ENCODE peak calls at places on chromosomes 6 and 20, in five cellular contexts. Q is lower lobe of right lung, U is cardiac muscle cell, C is breast epithelium, Z is OCI-LY7. J is an unnamed sample. For H3K9me3, the result is how much of the 10 kb centered on the place peaks cover.

GRCh38 chr20:44752099-44752931 is 6.7 kb downstream of the KCNK15 start:
- DNase-seq in Q (no peak), U (no peak), C (no peak), Z (no peak), J (no peak)

GRCh38 chr6:42962502-42963178 is 2.1 kb downstream of the GNMT start:
- DNase-seq in Q (no peak), U (no peak), C (no peak), Z (no peak), J (no peak)

GRCh38 chr20:58985656-58986055 is 4.6 kb downstream of the NELFCD start:
- DNase-seq in Q (no peak), U (no peak), C (no peak), Z (no peak), J (no peak)

GRCh38 chr20:58150772-58151171 is 77.7 kb downstream of the ANKRD60 start:
- DNase-seq in Q (peak), U (peak), C (no peak), Z (no peak), J (no peak)

GRCh38 chr6:51640016-51640415 is 447.4 kb downstream of the PKHD1 start:
- DNase-seq in Q (no peak), U (no peak), C (no peak), Z (no peak), J (no peak)

GRCh38 chr6:111846511-111847409 is 26.5 kb downstream of the FYN start:
- DNase-seq in Q (no peak), U (no peak), C (no peak), Z (no peak), J (no peak)

GRCh38 chr6:126672654-126673053 is 332.7 kb downstream of the CENPW start:
- DNase-seq in Q (no peak), U (no peak), C (no peak), Z (no peak), J (no peak)

GRCh38 chr6:75412937-75413662 is 80.5 kb downstream of the FILIP1 start:
- DNase-seq in Q (no peak), U (no peak), C (no peak), Z (no peak), J (no peak)

GRCh38 chr6:21331221-21331620 is 262.3 kb upstream of the SOX4 start:
- DNase-seq in Q (no peak), U (no peak), C (no peak), Z (no peak), J (no peak)

GRCh38 chr6:25886066-25886465 is 12.0 kb upstream of the SLC17A3 start:
- DNase-seq in Q (no peak), U (no peak), C (no peak), Z (no peak), J (no peak)

GRCh38 chr20:45450097-45450818 is 19.3 kb upstream of the WFDC2 start:
- DNase-seq in Q (no peak), U (peak), C (no peak), Z (peak), J (no peak)

GRCh38 chr6:137678451-137678850 is 184.3 kb upstream of the OLIG3 start:
- DNase-seq in Q (no peak), U (no peak), C (no peak), Z (no peak), J (no peak)

GRCh38 chr6:167860546-167861226 is 34.0 kb downstream of the AFDN start:
- DNase-seq in Q (no peak), U (no peak), C (no peak), Z (peak), J (no peak)

GRCh38 chr20:30491016-30491415 is 766.4 kb upstream of the DEFB115 start:
- DNase-seq in Q (no peak), U (no peak), C (peak), Z (no peak), J (no peak)

GRCh38 chr20:30488941-30489601 is 768.4 kb upstream of the DEFB115 start:
- DNase-seq in Q (no peak), U (peak), C (peak), Z (no peak), J (no peak)

GRCh38 chr20:30487947-30488926 is 769.2 kb upstream of the DEFB115 start:
- DNase-seq in Q (no peak), U (no peak), C (peak), Z (no peak), J (no peak)

GRCh38 chr20:30486103-30486478 is 771.4 kb upstream of the DEFB115 start:
- DNase-seq in Q (no peak), U (no peak), C (no peak), Z (no peak), J (no peak)

GRCh38 chr20:30489604-30490003 is 767.9 kb upstream of the DEFB115 start:
- DNase-seq in Q (no peak), U (peak), C (no peak), Z (no peak), J (no peak)
- H3K9me3 ChIP-seq in Q (under half), U (under half), C (under half), Z (under half), J (under half)

GRCh38 chr20:4645109-4645508 is 76.6 kb upstream of the PRND start:
- DNase-seq in Q (no peak), U (no peak), C (no peak), Z (no peak), J (no peak)

GRCh38 chr20:4649941-4650681 is 71.6 kb upstream of the PRND start:
- DNase-seq in Q (no peak), U (no peak), C (no peak), Z (no peak), J (no peak)

DNA sequence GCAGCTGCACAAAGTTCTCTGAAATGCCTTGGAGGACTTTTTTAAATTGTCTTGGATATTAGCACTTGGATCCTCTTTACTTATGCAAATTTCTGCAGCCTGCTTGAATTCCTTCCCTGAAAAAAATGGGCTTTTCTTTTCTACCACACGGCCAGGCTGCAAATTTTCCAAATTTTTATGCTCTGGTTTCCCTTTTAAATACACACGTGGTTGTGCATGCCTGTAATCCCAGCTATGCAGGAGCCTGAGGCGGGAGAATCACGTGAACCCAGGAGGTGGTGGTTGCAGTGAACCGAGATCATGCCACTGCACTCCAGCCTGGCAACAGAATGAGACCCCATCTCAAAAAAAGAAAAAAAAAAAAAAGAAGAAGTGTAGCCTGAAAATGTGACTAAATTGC is 76.1 kb upstream of the PRND start:
- DNase-seq in Q (no peak), U (no peak), C (no peak), Z (no peak), J (no peak)
- H3K9me3 ChIP-seq in Q (under half), U (under half), C (under half), Z (under half), J (under half)

DNA sequence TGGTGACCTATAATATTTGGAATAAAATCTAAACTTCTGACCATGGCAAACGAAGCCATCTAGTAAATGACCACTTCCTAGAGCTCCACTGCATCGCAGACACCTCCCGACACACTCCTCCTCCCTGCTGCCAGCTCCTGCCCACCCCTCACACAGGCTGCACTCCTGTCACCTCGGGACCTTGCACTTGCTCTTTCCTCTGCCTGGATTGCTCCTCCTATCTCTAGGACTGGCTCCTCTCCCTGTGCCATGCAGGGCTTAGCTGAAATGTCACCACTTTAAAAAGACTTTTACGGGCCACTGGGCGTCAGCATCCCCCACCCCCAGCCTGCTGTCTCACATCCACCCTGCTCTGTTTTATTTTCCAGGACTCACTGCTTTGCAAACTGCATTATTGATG is 87.6 kb upstream of the MC3R start:
- DNase-seq in Q (no peak), U (no peak), C (no peak), Z (no peak), J (no peak)
- H3K9me3 ChIP-seq in Q (under half), U (under half), C (under half), Z (under half), J (under half)

DNA sequence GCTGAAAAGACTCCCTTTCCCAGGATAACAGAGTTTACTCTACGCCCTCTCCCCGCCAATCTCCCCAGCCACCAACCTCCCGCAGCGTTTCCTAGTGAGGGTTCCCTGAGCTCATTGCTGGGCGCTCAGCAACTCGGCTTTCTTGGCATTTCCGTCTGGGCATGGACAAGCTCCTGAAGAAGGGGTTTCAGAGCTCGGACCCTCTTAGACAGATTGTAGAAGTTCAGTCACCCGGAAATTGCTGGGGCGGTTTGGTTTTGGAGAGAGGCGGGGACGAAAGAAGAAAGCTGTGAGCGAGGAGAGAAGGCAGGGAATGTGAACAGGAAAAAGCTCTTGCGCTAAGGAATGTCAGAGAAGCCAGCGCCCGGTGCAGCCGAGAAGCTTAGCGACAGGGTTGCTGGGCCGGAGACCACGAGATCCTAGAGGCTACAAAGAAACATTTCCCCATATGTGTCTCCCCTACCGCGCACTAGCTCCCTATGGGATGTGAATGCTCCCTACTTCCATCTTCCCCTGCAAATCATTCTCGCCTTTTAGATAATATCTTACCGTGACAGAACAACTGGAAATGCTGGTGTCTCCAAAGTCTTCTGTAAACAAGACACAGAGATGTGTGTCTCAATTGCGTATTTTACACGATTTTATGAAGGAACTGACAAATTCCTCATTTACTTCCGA is 15.8 kb downstream of the POM121L2 start:
- DNase-seq in Q (no peak), U (peak), C (no peak), Z (no peak), J (no peak)
- H3K9me3 ChIP-seq in Q (under half), U (under half), C (under half), Z (under half), J (under half)

GRCh38 chr6:4487538-4487937 is 288.7 kb upstream of the CDYL start:
- DNase-seq in Q (no peak), U (no peak), C (no peak), Z (no peak), J (no peak)
- H3K9me3 ChIP-seq in Q (under half), U (under half), C (under half), Z (under half), J (under half)

DNA sequence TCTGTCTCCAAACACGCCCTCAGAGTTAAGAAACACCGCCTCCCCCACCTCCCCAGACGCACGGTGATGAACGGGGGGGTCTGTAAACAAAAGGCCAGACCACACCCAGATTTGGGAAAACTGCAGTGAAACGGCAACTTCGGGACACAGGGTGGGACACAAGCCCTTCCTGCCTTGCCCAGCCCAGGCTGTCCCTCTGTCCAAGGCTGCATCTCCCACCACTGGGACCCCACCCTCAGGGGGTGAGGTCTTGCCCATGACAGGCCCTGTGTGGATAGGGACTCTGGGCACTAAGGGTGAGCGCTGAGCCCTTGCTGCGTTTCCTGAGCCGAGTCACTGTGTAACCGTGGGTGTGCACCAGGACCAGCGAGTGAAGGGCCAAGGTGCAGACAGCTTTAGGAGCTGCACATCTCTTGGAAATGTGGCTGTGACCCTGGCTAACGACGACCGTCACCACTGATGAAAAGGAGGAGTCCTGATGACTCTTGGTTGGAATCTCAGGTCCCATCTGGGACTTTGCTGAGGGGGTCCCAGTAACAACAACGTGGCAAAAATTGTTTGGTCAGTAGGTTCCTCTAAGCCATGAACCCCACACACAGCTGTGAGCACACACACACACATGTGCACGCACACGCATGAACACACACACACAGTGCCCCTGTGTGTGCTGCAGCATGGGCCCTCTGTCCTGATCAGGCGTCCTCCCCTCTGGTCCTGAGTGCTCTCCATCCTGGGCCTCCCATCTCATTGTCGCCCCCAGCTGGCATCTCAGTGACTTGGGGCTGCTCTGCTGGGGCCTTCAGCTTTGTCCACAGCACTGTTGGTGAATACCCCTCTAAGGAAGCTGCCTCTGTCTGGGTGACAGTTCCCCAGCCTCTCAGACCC is 100.6 kb downstream of the RAMACL start:
- DNase-seq in Q (no peak), U (no peak), C (peak), Z (no peak), J (no peak)
- H3K9me3 ChIP-seq in Q (under half), U (under half), C (under half), Z (under half), J (under half)